ENCODE peak calls at places on chromosomes 5 and 9, in five cellular contexts. One of them, this sample, is unnamed.

GRCh38 chr5:156513123-156513814 is 186.3 kb downstream of the SGCD start:
- DNase-seq in NCI-H1694: no peak
- DNase-seq in AG04449: no peak
- DNase-seq in NCI-H774: no peak
- DNase-seq in GM23248: peak
- DNase-seq in this sample: no peak

GRCh38 chr5:8473827-8474568 is 605.0 kb downstream of the MTRR start:
- DNase-seq in NCI-H1694: no peak
- DNase-seq in GM23248: no peak
- DNase-seq in NCI-H774: no peak
- DNase-seq in AG04449: no peak
- DNase-seq in this sample: no peak

GRCh38 chr9:18980124-18980660 is 52.8 kb downstream of the SAXO1 start:
- DNase-seq in NCI-H1694: no peak
- DNase-seq in NCI-H774: no peak
- DNase-seq in AG04449: no peak
- DNase-seq in GM23248: peak
- DNase-seq in this sample: no peak

GRCh38 chr5:2163457-2163856 is 280.7 kb upstream of the IRX4 start:
- DNase-seq in AG04449: no peak
- DNase-seq in GM23248: no peak
- DNase-seq in NCI-H774: no peak
- DNase-seq in NCI-H1694: no peak
- DNase-seq in this sample: no peak

GRCh38 chr9:115964710-115965347 is 188.8 kb upstream of the PAPPA start:
- DNase-seq in GM23248: peak
- DNase-seq in NCI-H774: no peak
- DNase-seq in NCI-H1694: no peak
- DNase-seq in AG04449: no peak
- DNase-seq in this sample: no peak

GRCh38 chr9:131254107-131254491 is 22.2 kb downstream of the FAM78A start:
- DNase-seq in AG04449: no peak
- DNase-seq in NCI-H774: no peak
- DNase-seq in NCI-H1694: no peak
- DNase-seq in GM23248: no peak
- DNase-seq in this sample: no peak

GRCh38 chr5:177967221-177967887 is 28.7 kb downstream of the PROP1 start:
- DNase-seq in AG04449: no peak
- DNase-seq in NCI-H774: no peak
- DNase-seq in NCI-H1694: no peak
- DNase-seq in GM23248: peak
- DNase-seq in this sample: no peak

GRCh38 chr9:135702002-135702721 is at the start of gene KCNT1:
- DNase-seq in NCI-H774: no peak
- DNase-seq in NCI-H1694: no peak
- DNase-seq in GM23248: peak
- DNase-seq in AG04449: no peak
- DNase-seq in this sample: no peak

GRCh38 chr5:8585230-8586018 is 716.5 kb downstream of the MTRR start:
- DNase-seq in NCI-H774: no peak
- DNase-seq in AG04449: no peak
- DNase-seq in GM23248: peak
- DNase-seq in NCI-H1694: no peak
- DNase-seq in this sample: no peak

GRCh38 chr9:124771867-124772621 is 933 bp upstream of the NR6A1 start:
- DNase-seq in NCI-H774: peak
- DNase-seq in AG04449: no peak
- DNase-seq in NCI-H1694: peak
- DNase-seq in GM23248: peak
- DNase-seq in this sample: no peak

GRCh38 chr9:81557957-81558791 is 131.2 kb downstream of the TLE1 start:
- DNase-seq in NCI-H774: no peak
- DNase-seq in GM23248: peak
- DNase-seq in AG04449: peak
- DNase-seq in NCI-H1694: no peak
- DNase-seq in this sample: peak

GRCh38 chr5:55218966-55219365 is 8.1 kb downstream of the MCIDAS start:
- DNase-seq in NCI-H774: peak
- DNase-seq in GM23248: no peak
- DNase-seq in AG04449: no peak
- DNase-seq in NCI-H1694: no peak
- DNase-seq in this sample: no peak

This sample was measured in AG09309.